ENCODE peak calls at places on chromosomes 1 and 21, in six cellular contexts. One of them, this sample, is unnamed.

GRCh38 chr1:154769193-154769895 is 100.7 kb downstream of the KCNN3 start:
- DNase-seq in Calu3: no peak
- DNase-seq in cardiac muscle cell: no peak
- DNase-seq in GM23338: no peak
- DNase-seq in T-helper 2 cell: no peak
- DNase-seq in aorta: peak
- DNase-seq in this sample: no peak

GRCh38 chr1:6936308-6936675 is 151.0 kb downstream of the CAMTA1 start:
- DNase-seq in T-helper 2 cell: no peak
- DNase-seq in cardiac muscle cell: no peak
- DNase-seq in aorta: no peak
- DNase-seq in Calu3: no peak
- DNase-seq in GM23338: no peak
- DNase-seq in this sample: no peak

GRCh38 chr1:183896466-183897026 is 91.6 kb downstream of the RGL1 start:
- DNase-seq in cardiac muscle cell: peak
- DNase-seq in GM23338: no peak
- DNase-seq in T-helper 2 cell: no peak
- DNase-seq in aorta: no peak
- DNase-seq in Calu3: no peak
- DNase-seq in this sample: no peak

GRCh38 chr1:115052454-115053083 is 22.9 kb downstream of the TSHB start:
- DNase-seq in T-helper 2 cell: no peak
- DNase-seq in cardiac muscle cell: peak
- DNase-seq in GM23338: peak
- DNase-seq in aorta: peak
- DNase-seq in Calu3: peak
- DNase-seq in this sample: no peak

GRCh38 chr1:83692524-83693336 is 306.2 kb downstream of the TTLL7 start:
- DNase-seq in aorta: no peak
- DNase-seq in cardiac muscle cell: peak
- DNase-seq in GM23338: peak
- DNase-seq in T-helper 2 cell: no peak
- DNase-seq in Calu3: peak
- DNase-seq in this sample: no peak

GRCh38 chr1:88736633-88737248 is 52.7 kb downstream of the PKN2 start:
- DNase-seq in T-helper 2 cell: no peak
- DNase-seq in aorta: no peak
- DNase-seq in Calu3: peak
- DNase-seq in cardiac muscle cell: peak
- DNase-seq in GM23338: peak
- DNase-seq in this sample: no peak

GRCh38 chr1:238530209-238530851 is 639.6 kb upstream of the ZP4 start:
- DNase-seq in aorta: no peak
- DNase-seq in GM23338: no peak
- DNase-seq in Calu3: no peak
- DNase-seq in T-helper 2 cell: no peak
- DNase-seq in cardiac muscle cell: no peak
- DNase-seq in this sample: no peak

GRCh38 chr1:113394043-113394862 is 3.9 kb downstream of the MAGI3 start:
- DNase-seq in T-helper 2 cell: no peak
- DNase-seq in cardiac muscle cell: no peak
- DNase-seq in Calu3: no peak
- DNase-seq in aorta: no peak
- DNase-seq in GM23338: no peak
- DNase-seq in this sample: no peak

GRCh38 chr1:159197767-159198557 is 6.7 kb upstream of the ACKR1 start:
- DNase-seq in Calu3: peak
- DNase-seq in T-helper 2 cell: no peak
- DNase-seq in GM23338: peak
- DNase-seq in cardiac muscle cell: peak
- DNase-seq in aorta: peak
- DNase-seq in this sample: no peak

GRCh38 chr1:236426215-236426614 is 32.1 kb downstream of the EDARADD start:
- DNase-seq in aorta: no peak
- DNase-seq in T-helper 2 cell: no peak
- DNase-seq in GM23338: no peak
- DNase-seq in cardiac muscle cell: no peak
- DNase-seq in Calu3: no peak
- DNase-seq in this sample: no peak

GRCh38 chr1:40532844-40533424 is 1.5 kb downstream of the ZNF684 start:
- DNase-seq in GM23338: peak
- DNase-seq in T-helper 2 cell: no peak
- DNase-seq in cardiac muscle cell: peak
- DNase-seq in aorta: no peak
- DNase-seq in Calu3: peak
- DNase-seq in this sample: no peak

GRCh38 chr21:36788116-36788515 is 89.2 kb downstream of the SIM2 start:
- DNase-seq in T-helper 2 cell: no peak
- DNase-seq in aorta: no peak
- DNase-seq in Calu3: peak
- DNase-seq in cardiac muscle cell: peak
- DNase-seq in GM23338: no peak
- DNase-seq in this sample: no peak

GRCh38 chr1:230807029-230807428 is 59.8 kb downstream of the CAPN9 start:
- DNase-seq in aorta: peak
- DNase-seq in Calu3: no peak
- DNase-seq in T-helper 2 cell: no peak
- DNase-seq in GM23338: no peak
- DNase-seq in cardiac muscle cell: no peak
- DNase-seq in this sample: no peak

GRCh38 chr1:14784790-14785773 is 186.6 kb downstream of the KAZN start:
- DNase-seq in Calu3: no peak
- DNase-seq in aorta: no peak
- DNase-seq in GM23338: no peak
- DNase-seq in cardiac muscle cell: no peak
- DNase-seq in T-helper 2 cell: no peak
- DNase-seq in this sample: no peak

GRCh38 chr21:39125752-39126485 is 57.3 kb downstream of the PSMG1 start:
- DNase-seq in cardiac muscle cell: peak
- DNase-seq in Calu3: peak
- DNase-seq in T-helper 2 cell: no peak
- DNase-seq in aorta: no peak
- DNase-seq in GM23338: peak
- DNase-seq in this sample: no peak

GRCh38 chr1:215835951-215836350 is 268.8 kb downstream of the KCTD3 start:
- DNase-seq in cardiac muscle cell: peak
- DNase-seq in Calu3: no peak
- DNase-seq in aorta: no peak
- DNase-seq in T-helper 2 cell: no peak
- DNase-seq in GM23338: no peak
- DNase-seq in this sample: no peak

GRCh38 chr21:37855568-37856391 is 60.5 kb downstream of the KCNJ6 start:
- DNase-seq in cardiac muscle cell: peak
- DNase-seq in GM23338: no peak
- DNase-seq in aorta: no peak
- DNase-seq in T-helper 2 cell: no peak
- DNase-seq in Calu3: no peak
- DNase-seq in this sample: no peak

GRCh38 chr1:243917177-243917862 is 67.3 kb upstream of the AKT3 start:
- DNase-seq in cardiac muscle cell: peak
- DNase-seq in GM23338: peak
- DNase-seq in T-helper 2 cell: no peak
- DNase-seq in aorta: no peak
- DNase-seq in Calu3: peak
- DNase-seq in this sample: no peak

GRCh38 chr1:56645663-56646330 is 683 bp downstream of the PRKAA2 start:
- DNase-seq in Calu3: no peak
- DNase-seq in cardiac muscle cell: no peak
- DNase-seq in T-helper 2 cell: no peak
- DNase-seq in aorta: no peak
- DNase-seq in GM23338: peak
- DNase-seq in this sample: no peak

GRCh38 chr21:32826317-32827167 is 55.0 kb upstream of the PAXBP1 start:
- DNase-seq in T-helper 2 cell: no peak
- DNase-seq in GM23338: peak
- DNase-seq in Calu3: peak
- DNase-seq in aorta: no peak
- DNase-seq in cardiac muscle cell: peak
- DNase-seq in this sample: no peak

GRCh38 chr1:37776946-37777516 is 12.1 kb upstream of the EPHA10 start:
- DNase-seq in aorta: no peak
- DNase-seq in GM23338: no peak
- DNase-seq in Calu3: no peak
- DNase-seq in T-helper 2 cell: no peak
- DNase-seq in cardiac muscle cell: no peak
- DNase-seq in this sample: no peak

GRCh38 chr1:8889925-8890785 is 11.7 kb upstream of the ENO1 start:
- DNase-seq in Calu3: peak
- DNase-seq in cardiac muscle cell: peak
- DNase-seq in T-helper 2 cell: no peak
- DNase-seq in aorta: peak
- DNase-seq in GM23338: no peak
- DNase-seq in this sample: peak

This sample was measured in suprapubic skin.